ENCODE peak calls at places on chromosomes 5 and 9, in eight cellular contexts. One of them, this sample, is unnamed.
A peak's percentile ranks its signal among the peaks of the same experiment; 100 is the strongest.

GRCh38 chr5:142360607-142361120 is 35.8 kb upstream of the SPRY4 start:
- DNase-seq in stimulated activated CD8-positive, alpha-beta memory T cell treated with anti-CD3 and anti-CD28 coated beads, Interleukin-12 subunit alpha, Interleukin-12 subunit beta, amount 100 ng/mL, for 1 hour: no peak
- DNase-seq in bronchial epithelial cell: peak; percentile 22
- DNase-seq in fibroblast of the conjunctiva: peak; percentile 27
- DNase-seq in foreskin keratinocyte: peak; percentile 38
- DNase-seq in GM12865: no peak
- DNase-seq in T1000: no peak
- DNase-seq in RPMI7951: peak; percentile 68
- DNase-seq in this sample: no peak

GRCh38 chr9:134930404-134930803 is 12.7 kb upstream of the FCN1 start:
- DNase-seq in stimulated activated CD8-positive, alpha-beta memory T cell treated with anti-CD3 and anti-CD28 coated beads, Interleukin-12 subunit alpha, Interleukin-12 subunit beta, amount 100 ng/mL, for 1 hour: no peak
- DNase-seq in T1000: no peak
- DNase-seq in fibroblast of the conjunctiva: no peak
- DNase-seq in bronchial epithelial cell: no peak
- DNase-seq in RPMI7951: no peak
- DNase-seq in GM12865: peak; percentile 81
- DNase-seq in foreskin keratinocyte: no peak
- DNase-seq in this sample: no peak

GRCh38 chr5:40578501-40579451 is 100.9 kb upstream of the PTGER4 start:
- DNase-seq in bronchial epithelial cell: peak; percentile 73
- DNase-seq in foreskin keratinocyte: no peak
- DNase-seq in RPMI7951: peak; percentile 28
- DNase-seq in fibroblast of the conjunctiva: no peak
- DNase-seq in stimulated activated CD8-positive, alpha-beta memory T cell treated with anti-CD3 and anti-CD28 coated beads, Interleukin-12 subunit alpha, Interleukin-12 subunit beta, amount 100 ng/mL, for 1 hour: no peak
- DNase-seq in GM12865: peak; percentile 78
- DNase-seq in T1000: no peak
- DNase-seq in this sample: no peak

GRCh38 chr9:121538221-121538620 is 38.6 kb upstream of the GGTA1 start:
- DNase-seq in bronchial epithelial cell: peak; percentile 26
- DNase-seq in stimulated activated CD8-positive, alpha-beta memory T cell treated with anti-CD3 and anti-CD28 coated beads, Interleukin-12 subunit alpha, Interleukin-12 subunit beta, amount 100 ng/mL, for 1 hour: no peak
- DNase-seq in GM12865: no peak
- DNase-seq in RPMI7951: no peak
- DNase-seq in fibroblast of the conjunctiva: no peak
- DNase-seq in foreskin keratinocyte: no peak
- DNase-seq in T1000: no peak
- DNase-seq in this sample: no peak

GRCh38 chr5:137114529-137114928 is 384.6 kb downstream of the SPOCK1 start:
- DNase-seq in stimulated activated CD8-positive, alpha-beta memory T cell treated with anti-CD3 and anti-CD28 coated beads, Interleukin-12 subunit alpha, Interleukin-12 subunit beta, amount 100 ng/mL, for 1 hour: no peak
- DNase-seq in RPMI7951: peak; percentile 51
- DNase-seq in foreskin keratinocyte: no peak
- DNase-seq in fibroblast of the conjunctiva: no peak
- DNase-seq in T1000: no peak
- DNase-seq in bronchial epithelial cell: peak; percentile 83
- DNase-seq in GM12865: no peak
- DNase-seq in this sample: peak; percentile 33

GRCh38 chr9:127181315-127181580 is 58.8 kb upstream of the ANGPTL2 start:
- DNase-seq in T1000: no peak
- DNase-seq in foreskin keratinocyte: no peak
- DNase-seq in stimulated activated CD8-positive, alpha-beta memory T cell treated with anti-CD3 and anti-CD28 coated beads, Interleukin-12 subunit alpha, Interleukin-12 subunit beta, amount 100 ng/mL, for 1 hour: no peak
- DNase-seq in bronchial epithelial cell: no peak
- DNase-seq in fibroblast of the conjunctiva: no peak
- DNase-seq in RPMI7951: no peak
- DNase-seq in GM12865: no peak
- DNase-seq in this sample: no peak

GRCh38 chr5:149397530-149397929 is 18.4 kb upstream of the IL17B start:
- DNase-seq in RPMI7951: peak; percentile 76
- DNase-seq in bronchial epithelial cell: no peak
- DNase-seq in T1000: peak; percentile 76
- DNase-seq in fibroblast of the conjunctiva: peak; percentile 96
- DNase-seq in stimulated activated CD8-positive, alpha-beta memory T cell treated with anti-CD3 and anti-CD28 coated beads, Interleukin-12 subunit alpha, Interleukin-12 subunit beta, amount 100 ng/mL, for 1 hour: no peak
- DNase-seq in foreskin keratinocyte: no peak
- DNase-seq in GM12865: no peak
- DNase-seq in this sample: no peak

GRCh38 chr9:98665511-98665910 is 43.2 kb downstream of the GABBR2 start:
- DNase-seq in GM12865: no peak
- DNase-seq in foreskin keratinocyte: no peak
- DNase-seq in T1000: no peak
- DNase-seq in fibroblast of the conjunctiva: no peak
- DNase-seq in bronchial epithelial cell: no peak
- DNase-seq in stimulated activated CD8-positive, alpha-beta memory T cell treated with anti-CD3 and anti-CD28 coated beads, Interleukin-12 subunit alpha, Interleukin-12 subunit beta, amount 100 ng/mL, for 1 hour: no peak
- DNase-seq in RPMI7951: no peak
- DNase-seq in this sample: no peak

GRCh38 chr5:145347026-145347616 is 488.0 kb downstream of the PRELID2 start:
- DNase-seq in T1000: no peak
- DNase-seq in stimulated activated CD8-positive, alpha-beta memory T cell treated with anti-CD3 and anti-CD28 coated beads, Interleukin-12 subunit alpha, Interleukin-12 subunit beta, amount 100 ng/mL, for 1 hour: no peak
- DNase-seq in bronchial epithelial cell: peak; percentile 47
- DNase-seq in foreskin keratinocyte: peak; percentile 36
- DNase-seq in GM12865: peak; percentile 10
- DNase-seq in fibroblast of the conjunctiva: peak; percentile 48
- DNase-seq in RPMI7951: peak; percentile 12
- DNase-seq in this sample: peak; percentile 40

GRCh38 chr5:92559743-92560142 is 1021.3 kb downstream of the NR2F1-AS1 start:
- DNase-seq in GM12865: no peak
- DNase-seq in stimulated activated CD8-positive, alpha-beta memory T cell treated with anti-CD3 and anti-CD28 coated beads, Interleukin-12 subunit alpha, Interleukin-12 subunit beta, amount 100 ng/mL, for 1 hour: no peak
- DNase-seq in RPMI7951: no peak
- DNase-seq in bronchial epithelial cell: peak; percentile 26
- DNase-seq in T1000: no peak
- DNase-seq in foreskin keratinocyte: peak; percentile 15
- DNase-seq in fibroblast of the conjunctiva: peak; percentile 51
- DNase-seq in this sample: peak; percentile 33

This sample was measured in mammary epithelial cell.